ENCODE peak calls at places on chromosomes 7 and 10, in six cellular contexts. One of them, this sample, is unnamed.

GRCh38 chr7:66281678-66282593 is 76.8 kb downstream of the TPST1 start:
- DNase-seq in neural crest cell: no peak
- DNase-seq in WERI-Rb-1: no peak
- DNase-seq in mucosa of descending colon: no peak
- DNase-seq in Peyer's patch: no peak
- DNase-seq in CD8-positive, alpha-beta T cell: no peak
- DNase-seq in this sample: no peak

GRCh38 chr7:123367508-123368122 is 166.8 kb downstream of the IQUB start:
- DNase-seq in neural crest cell: peak; percentile 25
- DNase-seq in WERI-Rb-1: peak; percentile 26
- DNase-seq in mucosa of descending colon: no peak
- DNase-seq in Peyer's patch: no peak
- DNase-seq in CD8-positive, alpha-beta T cell: no peak
- DNase-seq in this sample: peak; percentile 43

GRCh38 chr7:54664235-54665228 is 94.5 kb downstream of the SEC61G start:
- DNase-seq in neural crest cell: peak; percentile 71
- DNase-seq in WERI-Rb-1: peak; percentile 86
- DNase-seq in mucosa of descending colon: peak; percentile 77
- DNase-seq in Peyer's patch: no peak
- DNase-seq in CD8-positive, alpha-beta T cell: no peak
- DNase-seq in this sample: peak; percentile 65

GRCh38 chr10:9615179-9615578 is 1402.5 kb upstream of the CELF2 start:
- DNase-seq in neural crest cell: no peak
- DNase-seq in WERI-Rb-1: no peak
- DNase-seq in mucosa of descending colon: no peak
- DNase-seq in Peyer's patch: no peak
- DNase-seq in CD8-positive, alpha-beta T cell: no peak
- DNase-seq in this sample: no peak

GRCh38 chr7:511476-512145 is 8.0 kb downstream of the PDGFA start:
- DNase-seq in neural crest cell: no peak
- DNase-seq in WERI-Rb-1: no peak
- DNase-seq in mucosa of descending colon: peak; percentile 50
- DNase-seq in Peyer's patch: no peak
- DNase-seq in CD8-positive, alpha-beta T cell: no peak
- DNase-seq in this sample: no peak

GRCh38 chr7:128347573-128348147 is 4.0 kb upstream of the RBM28 start:
- DNase-seq in neural crest cell: peak; percentile 55
- DNase-seq in WERI-Rb-1: peak; percentile 74
- DNase-seq in mucosa of descending colon: no peak
- DNase-seq in Peyer's patch: no peak
- DNase-seq in CD8-positive, alpha-beta T cell: peak; percentile 51
- DNase-seq in this sample: peak; percentile 60

GRCh38 chr10:74078037-74078436 is 72.6 kb downstream of the AP3M1 start:
- DNase-seq in neural crest cell: no peak
- DNase-seq in WERI-Rb-1: no peak
- DNase-seq in mucosa of descending colon: no peak
- DNase-seq in Peyer's patch: no peak
- DNase-seq in CD8-positive, alpha-beta T cell: no peak
- DNase-seq in this sample: no peak

GRCh38 chr10:74058071-74058470 is 60.2 kb downstream of the VCL start:
- DNase-seq in neural crest cell: no peak
- DNase-seq in WERI-Rb-1: no peak
- DNase-seq in mucosa of descending colon: no peak
- DNase-seq in Peyer's patch: no peak
- DNase-seq in CD8-positive, alpha-beta T cell: no peak
- DNase-seq in this sample: no peak

GRCh38 chr10:24912214-24912613 is 40.2 kb downstream of the PRTFDC1 start:
- DNase-seq in neural crest cell: no peak
- DNase-seq in WERI-Rb-1: no peak
- DNase-seq in mucosa of descending colon: no peak
- DNase-seq in Peyer's patch: no peak
- DNase-seq in CD8-positive, alpha-beta T cell: no peak
- DNase-seq in this sample: no peak

GRCh38 chr10:29239569-29240472 is 49.0 kb upstream of the LYZL1 start:
- DNase-seq in neural crest cell: no peak
- DNase-seq in WERI-Rb-1: peak; percentile 15
- DNase-seq in mucosa of descending colon: no peak
- DNase-seq in Peyer's patch: no peak
- DNase-seq in CD8-positive, alpha-beta T cell: no peak
- DNase-seq in this sample: peak; percentile 34

GRCh38 chr10:5659702-5660528 is 6.5 kb downstream of the ASB13 start:
- DNase-seq in neural crest cell: no peak
- DNase-seq in WERI-Rb-1: no peak
- DNase-seq in mucosa of descending colon: peak; percentile 72
- DNase-seq in Peyer's patch: peak; percentile 79
- DNase-seq in CD8-positive, alpha-beta T cell: no peak
- DNase-seq in this sample: peak; percentile 66

GRCh38 chr10:45061982-45062381 is 61.3 kb downstream of the ZNF22 start:
- DNase-seq in neural crest cell: no peak
- DNase-seq in WERI-Rb-1: no peak
- DNase-seq in mucosa of descending colon: no peak
- DNase-seq in Peyer's patch: no peak
- DNase-seq in CD8-positive, alpha-beta T cell: no peak
- DNase-seq in this sample: no peak

GRCh38 chr7:27872281-27873005 is 132.5 kb downstream of the TAX1BP1 start:
- DNase-seq in neural crest cell: no peak
- DNase-seq in WERI-Rb-1: no peak
- DNase-seq in mucosa of descending colon: no peak
- DNase-seq in Peyer's patch: no peak
- DNase-seq in CD8-positive, alpha-beta T cell: no peak
- DNase-seq in this sample: no peak

GRCh38 chr10:30534465-30535144 is 94.9 kb downstream of the LYZL2 start:
- DNase-seq in neural crest cell: peak; percentile 57
- DNase-seq in WERI-Rb-1: peak; percentile 46
- DNase-seq in mucosa of descending colon: no peak
- DNase-seq in Peyer's patch: peak; percentile 92
- DNase-seq in CD8-positive, alpha-beta T cell: peak; percentile 75
- DNase-seq in this sample: peak; percentile 64

GRCh38 chr7:31663072-31663471 is 23.9 kb upstream of the PPP1R17 start:
- DNase-seq in neural crest cell: no peak
- DNase-seq in WERI-Rb-1: no peak
- DNase-seq in mucosa of descending colon: no peak
- DNase-seq in Peyer's patch: no peak
- DNase-seq in CD8-positive, alpha-beta T cell: no peak
- DNase-seq in this sample: no peak
- TF ChIP-seq CTCF in neural crest cell: no peak
- TF ChIP-seq CTCF in WERI-Rb-1: peak; percentile 10
- TF ChIP-seq CTCF in mucosa of descending colon: no peak
- TF ChIP-seq CTCF in Peyer's patch: no peak
- TF ChIP-seq CTCF in CD8-positive, alpha-beta T cell: no peak
- TF ChIP-seq CTCF in this sample: no peak

GRCh38 chr10:22634606-22635467 is 79.5 kb downstream of the PIP4K2A start:
- DNase-seq in neural crest cell: no peak
- DNase-seq in WERI-Rb-1: no peak
- DNase-seq in mucosa of descending colon: no peak
- DNase-seq in Peyer's patch: no peak
- DNase-seq in CD8-positive, alpha-beta T cell: no peak
- DNase-seq in this sample: no peak
- TF ChIP-seq CTCF in neural crest cell: no peak
- TF ChIP-seq CTCF in WERI-Rb-1: no peak
- TF ChIP-seq CTCF in mucosa of descending colon: no peak
- TF ChIP-seq CTCF in Peyer's patch: no peak
- TF ChIP-seq CTCF in CD8-positive, alpha-beta T cell: no peak
- TF ChIP-seq CTCF in this sample: no peak

DNA sequence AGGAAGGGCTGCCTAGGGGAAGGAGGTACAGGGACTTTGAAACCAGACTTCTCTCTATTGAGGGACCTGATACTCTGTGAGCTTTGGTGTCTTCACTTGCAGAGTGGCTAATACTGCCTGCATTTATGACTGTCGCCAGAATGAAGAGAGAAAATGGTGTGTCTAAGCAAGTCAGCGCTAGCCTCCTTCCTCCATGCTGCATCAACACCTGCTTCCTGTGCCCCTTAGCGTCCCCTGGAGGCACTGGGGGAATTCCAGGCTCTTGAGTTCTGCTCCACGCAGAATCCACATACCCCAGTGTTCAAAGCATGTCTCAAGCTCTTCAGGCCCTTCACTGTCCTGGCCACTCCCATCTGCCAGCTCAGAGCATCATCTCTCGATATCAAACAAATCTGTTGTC is 140.5 kb downstream of the PKD1L1 start:
- DNase-seq in neural crest cell: no peak
- DNase-seq in WERI-Rb-1: no peak
- DNase-seq in mucosa of descending colon: no peak
- DNase-seq in Peyer's patch: no peak
- DNase-seq in CD8-positive, alpha-beta T cell: no peak
- DNase-seq in this sample: peak; percentile 32
- TF ChIP-seq CTCF in neural crest cell: no peak
- TF ChIP-seq CTCF in WERI-Rb-1: peak; percentile 53
- TF ChIP-seq CTCF in mucosa of descending colon: no peak
- TF ChIP-seq CTCF in Peyer's patch: no peak
- TF ChIP-seq CTCF in CD8-positive, alpha-beta T cell: no peak
- TF ChIP-seq CTCF in this sample: no peak

DNA sequence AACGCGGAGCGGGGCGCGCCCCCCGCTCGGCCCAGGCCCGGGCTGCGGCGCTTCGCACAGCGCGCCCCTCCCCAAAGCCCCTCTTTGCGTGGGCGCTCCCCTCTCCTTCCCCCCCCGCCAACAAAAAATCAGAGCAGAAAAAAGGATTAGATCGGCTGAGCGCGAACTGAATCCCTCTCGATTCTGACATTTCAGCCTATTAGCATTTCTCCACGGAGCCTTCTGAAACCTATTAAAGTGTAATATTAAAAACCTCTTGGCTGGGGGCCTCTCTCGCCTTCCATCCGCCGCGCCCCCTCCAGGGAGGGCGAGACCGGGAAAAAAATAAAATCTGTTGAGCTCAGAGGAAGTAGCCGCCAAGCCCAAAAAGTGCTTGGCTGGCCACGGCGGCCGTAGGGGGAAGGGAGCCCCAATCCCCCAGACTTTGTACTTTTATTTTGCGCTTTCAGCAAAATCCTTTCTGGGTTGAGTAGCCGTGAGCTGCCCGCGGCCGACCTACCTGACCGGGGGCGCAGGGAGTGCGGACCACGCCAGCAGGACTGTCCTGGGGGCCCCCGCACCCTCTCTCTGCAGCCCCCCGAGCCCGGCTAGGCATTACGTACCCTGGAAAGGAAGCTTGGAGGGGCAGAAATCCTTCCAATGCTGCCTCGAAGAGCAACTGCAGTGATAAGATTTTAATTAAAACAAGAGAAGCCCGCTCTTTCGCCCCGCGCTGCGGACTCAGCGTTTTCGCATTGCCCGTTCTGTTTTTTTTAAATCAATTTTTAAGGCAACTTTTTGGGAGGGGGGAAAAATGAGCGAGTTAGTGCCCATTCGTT is 1.3 kb upstream of the TNRC18 start:
- DNase-seq in neural crest cell: peak; percentile 30
- DNase-seq in WERI-Rb-1: no peak
- DNase-seq in mucosa of descending colon: peak; percentile 72
- DNase-seq in Peyer's patch: peak; percentile 74
- DNase-seq in CD8-positive, alpha-beta T cell: no peak
- DNase-seq in this sample: peak; percentile 44
- TF ChIP-seq CTCF in neural crest cell: peak; percentile 16
- TF ChIP-seq CTCF in WERI-Rb-1: no peak
- TF ChIP-seq CTCF in mucosa of descending colon: no peak
- TF ChIP-seq CTCF in Peyer's patch: no peak
- TF ChIP-seq CTCF in CD8-positive, alpha-beta T cell: no peak
- TF ChIP-seq CTCF in this sample: no peak

GRCh38 chr7:115356139-115356746 is 434.3 kb downstream of the MDFIC start:
- DNase-seq in neural crest cell: no peak
- DNase-seq in WERI-Rb-1: no peak
- DNase-seq in mucosa of descending colon: no peak
- DNase-seq in Peyer's patch: no peak
- DNase-seq in CD8-positive, alpha-beta T cell: no peak
- DNase-seq in this sample: peak; percentile 4
- TF ChIP-seq CTCF in neural crest cell: peak; percentile 74
- TF ChIP-seq CTCF in WERI-Rb-1: peak; percentile 20
- TF ChIP-seq CTCF in mucosa of descending colon: no peak
- TF ChIP-seq CTCF in Peyer's patch: peak; percentile 34
- TF ChIP-seq CTCF in CD8-positive, alpha-beta T cell: no peak
- TF ChIP-seq CTCF in this sample: peak; percentile 17

GRCh38 chr7:47938574-47939165 is 9.6 kb downstream of the PKD1L1 start:
- DNase-seq in neural crest cell: no peak
- DNase-seq in WERI-Rb-1: no peak
- DNase-seq in mucosa of descending colon: no peak
- DNase-seq in Peyer's patch: no peak
- DNase-seq in CD8-positive, alpha-beta T cell: no peak
- DNase-seq in this sample: no peak
- TF ChIP-seq CTCF in neural crest cell: no peak
- TF ChIP-seq CTCF in WERI-Rb-1: no peak
- TF ChIP-seq CTCF in mucosa of descending colon: no peak
- TF ChIP-seq CTCF in Peyer's patch: no peak
- TF ChIP-seq CTCF in CD8-positive, alpha-beta T cell: no peak
- TF ChIP-seq CTCF in this sample: no peak

GRCh38 chr10:92268763-92269162 is 22.1 kb downstream of the CPEB3 start:
- DNase-seq in neural crest cell: no peak
- DNase-seq in WERI-Rb-1: no peak
- DNase-seq in mucosa of descending colon: no peak
- DNase-seq in Peyer's patch: no peak
- DNase-seq in CD8-positive, alpha-beta T cell: no peak
- DNase-seq in this sample: no peak

GRCh38 chr10:92263396-92263795 is 27.5 kb downstream of the CPEB3 start:
- DNase-seq in neural crest cell: no peak
- DNase-seq in WERI-Rb-1: no peak
- DNase-seq in mucosa of descending colon: no peak
- DNase-seq in Peyer's patch: no peak
- DNase-seq in CD8-positive, alpha-beta T cell: no peak
- DNase-seq in this sample: no peak

GRCh38 chr10:92265687-92266258 is 25.1 kb downstream of the CPEB3 start:
- DNase-seq in neural crest cell: no peak
- DNase-seq in WERI-Rb-1: no peak
- DNase-seq in mucosa of descending colon: no peak
- DNase-seq in Peyer's patch: no peak
- DNase-seq in CD8-positive, alpha-beta T cell: no peak
- DNase-seq in this sample: no peak

GRCh38 chr10:92267343-92267742 is 23.5 kb downstream of the CPEB3 start:
- DNase-seq in neural crest cell: no peak
- DNase-seq in WERI-Rb-1: no peak
- DNase-seq in mucosa of descending colon: no peak
- DNase-seq in Peyer's patch: no peak
- DNase-seq in CD8-positive, alpha-beta T cell: no peak
- DNase-seq in this sample: peak; percentile 26

DNA sequence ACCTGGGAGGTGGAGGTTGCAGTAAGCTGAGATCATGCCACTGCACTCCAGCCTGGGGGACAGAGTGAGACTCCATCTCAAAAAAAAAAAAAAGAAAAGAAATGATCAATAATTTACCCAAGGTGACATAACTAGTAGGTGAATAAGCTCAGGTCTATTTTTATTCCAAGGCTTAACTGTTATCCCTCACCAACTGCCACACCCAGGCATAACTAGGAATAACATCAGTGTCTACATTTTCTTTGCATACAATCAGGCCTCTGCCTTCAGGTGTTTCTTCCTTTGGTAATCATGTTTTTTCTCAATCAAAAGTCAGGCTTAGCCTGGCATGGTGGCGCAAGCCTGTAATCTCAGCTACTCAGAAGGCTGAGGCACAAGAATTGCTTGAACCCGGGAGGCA is 26.6 kb downstream of the CPEB3 start:
- DNase-seq in neural crest cell: no peak
- DNase-seq in WERI-Rb-1: no peak
- DNase-seq in mucosa of descending colon: no peak
- DNase-seq in Peyer's patch: no peak
- DNase-seq in CD8-positive, alpha-beta T cell: no peak
- DNase-seq in this sample: no peak
- TF ChIP-seq CTCF in neural crest cell: no peak
- TF ChIP-seq CTCF in WERI-Rb-1: no peak
- TF ChIP-seq CTCF in mucosa of descending colon: no peak
- TF ChIP-seq CTCF in Peyer's patch: no peak
- TF ChIP-seq CTCF in CD8-positive, alpha-beta T cell: no peak
- TF ChIP-seq CTCF in this sample: no peak

GRCh38 chr10:124059552-124059951 is 33.8 kb downstream of the CHST15 start:
- DNase-seq in neural crest cell: no peak
- DNase-seq in WERI-Rb-1: no peak
- DNase-seq in mucosa of descending colon: no peak
- DNase-seq in Peyer's patch: no peak
- DNase-seq in CD8-positive, alpha-beta T cell: no peak
- DNase-seq in this sample: no peak
- TF ChIP-seq CTCF in neural crest cell: no peak
- TF ChIP-seq CTCF in WERI-Rb-1: no peak
- TF ChIP-seq CTCF in mucosa of descending colon: no peak
- TF ChIP-seq CTCF in Peyer's patch: no peak
- TF ChIP-seq CTCF in CD8-positive, alpha-beta T cell: no peak
- TF ChIP-seq CTCF in this sample: no peak

GRCh38 chr7:81416648-81417047 is 353.2 kb downstream of the HGF start:
- DNase-seq in neural crest cell: no peak
- DNase-seq in WERI-Rb-1: no peak
- DNase-seq in mucosa of descending colon: no peak
- DNase-seq in Peyer's patch: no peak
- DNase-seq in CD8-positive, alpha-beta T cell: no peak
- DNase-seq in this sample: no peak
- TF ChIP-seq CTCF in neural crest cell: no peak
- TF ChIP-seq CTCF in WERI-Rb-1: no peak
- TF ChIP-seq CTCF in mucosa of descending colon: no peak
- TF ChIP-seq CTCF in Peyer's patch: no peak
- TF ChIP-seq CTCF in CD8-positive, alpha-beta T cell: no peak
- TF ChIP-seq CTCF in this sample: no peak